ENCODE peak calls at places on chromosomes 11 and 22, in four cellular contexts. L is foreskin keratinocyte, X is omental fat pad, V is body of pancreas. Z is an unnamed sample.

GRCh38 chr22:47035443-47035881 is 273.0 kb downstream of the TBC1D22A start:
- DNase-seq in V (no peak), L (no peak), X (no peak), Z (no peak)

GRCh38 chr11:134864968-134865305 is 452.9 kb upstream of the B3GAT1 start:
- DNase-seq in X (no peak), L (no peak), V (no peak), Z (no peak)

GRCh38 chr11:69108559-69108958 is 47.2 kb upstream of the SMIM38 start:
- DNase-seq in V (no peak), X (no peak), L (no peak), Z (no peak)

GRCh38 chr11:34160049-34160721 is 54.8 kb downstream of the NAT10 start:
- DNase-seq in L (no peak), V (no peak), X (no peak), Z (no peak)

GRCh38 chr11:76590631-76590950 is 80.0 kb downstream of the LRRC32 start:
- DNase-seq in X (no peak), V (no peak), L (no peak), Z (no peak)

GRCh38 chr11:124536520-124536919 is 6.9 kb downstream of the OR8B12 start:
- DNase-seq in V (no peak), X (no peak), L (peak; percentile 10), Z (no peak)

GRCh38 chr22:44211256-44211945 is 30.7 kb downstream of the PARVG start:
- DNase-seq in L (no peak), V (no peak), X (no peak), Z (no peak)

GRCh38 chr11:76578655-76579046 is 91.9 kb downstream of the LRRC32 start:
- DNase-seq in V (no peak), X (no peak), L (peak; percentile 59), Z (no peak)

GRCh38 chr11:61510980-61511373 is 2.4 kb downstream of the LRRC10B start:
- DNase-seq in V (no peak), X (no peak), L (no peak), Z (no peak)

GRCh38 chr11:11486002-11486401 is 133.0 kb upstream of the CSNK2A3 start:
- DNase-seq in L (no peak), X (no peak), V (no peak), Z (no peak)

GRCh38 chr11:124825876-124826275 is 25.7 kb upstream of the MSANTD2 start:
- DNase-seq in L (no peak), X (no peak), V (no peak), Z (no peak)

GRCh38 chr22:24063986-24064385 is 52.9 kb downstream of the CABIN1 start:
- DNase-seq in V (no peak), X (no peak), L (no peak), Z (no peak)

GRCh38 chr22:26812731-26813130 is 155.3 kb downstream of the MIAT start:
- DNase-seq in L (no peak), V (no peak), X (no peak), Z (no peak)

GRCh38 chr11:131837562-131837961 is 467.1 kb downstream of the NTM start:
- DNase-seq in V (no peak), L (no peak), X (no peak), Z (no peak)

GRCh38 chr11:120331301-120331966 is 4.8 kb upstream of the ARHGEF12 start:
- DNase-seq in X (no peak), V (peak; percentile 50), L (peak; percentile 88), Z (no peak)

GRCh38 chr22:45529097-45529496 is 26.4 kb downstream of the FBLN1 start:
- DNase-seq in X (no peak), V (no peak), L (no peak), Z (no peak)

GRCh38 chr11:111631666-111632039 is 29.4 kb downstream of the SIK2 start:
- DNase-seq in L (peak; percentile 82), X (no peak), V (no peak), Z (no peak)

GRCh38 chr22:45510376-45511232 is 7.9 kb downstream of the FBLN1 start:
- DNase-seq in L (no peak), V (no peak), X (no peak), Z (no peak)

GRCh38 chr11:76838422-76839068 is 22.2 kb upstream of the ACER3 start:
- DNase-seq in V (no peak), L (no peak), X (no peak), Z (no peak)

GRCh38 chr22:46202897-46203589 is 47.0 kb downstream of the CDPF1 start:
- DNase-seq in V (no peak), X (no peak), L (no peak), Z (no peak)

GRCh38 chr22:22076937-22077703 is 94.5 kb upstream of the TOP3B start:
- DNase-seq in V (no peak), L (peak; percentile 50), X (no peak), Z (no peak)

GRCh38 chr22:31585161-31585859 is 76.7 kb downstream of the PISD start:
- DNase-seq in X (no peak), L (no peak), V (no peak), Z (no peak)

GRCh38 chr11:131591051-131591461 is 220.6 kb downstream of the NTM start:
- DNase-seq in X (no peak), L (no peak), V (no peak), Z (no peak)

GRCh38 chr11:14775897-14776296 is 116.1 kb downstream of the CYP2R1 start:
- DNase-seq in X (no peak), L (no peak), V (no peak), Z (no peak)

GRCh38 chr11:133726576-133726975 is 118.7 kb downstream of the SPATA19 start:
- DNase-seq in X (no peak), V (no peak), L (no peak), Z (no peak)

GRCh38 chr11:73653996-73654395 is 7.6 kb downstream of the PLEKHB1 start:
- DNase-seq in L (no peak), X (no peak), V (no peak), Z (no peak)

GRCh38 chr11:67983916-67984315 is 20.0 kb downstream of the UNC93B1 start:
- DNase-seq in X (no peak), V (no peak), L (no peak), Z (no peak)

GRCh38 chr22:27483095-27483798 is 318.3 kb downstream of the MN1 start:
- DNase-seq in V (no peak), L (no peak), X (no peak), Z (no peak)

GRCh38 chr22:50400931-50401330 is 57.8 kb downstream of the PPP6R2 start:
- DNase-seq in X (no peak), L (no peak), V (no peak), Z (no peak)

GRCh38 chr22:43993072-43993760 is 30.9 kb upstream of the PARVB start:
- DNase-seq in L (peak; percentile 15), X (peak; percentile 48), V (peak; percentile 26), Z (peak; percentile 47)

GRCh38 chr11:116329354-116330090 is 443.3 kb downstream of the BUD13 start:
- DNase-seq in X (no peak), V (no peak), L (no peak), Z (no peak)

GRCh38 chr22:21646608-21647590 is 4.8 kb downstream of the SDF2L1 start:
- DNase-seq in L (peak; percentile 60), V (peak; percentile 85), X (peak; percentile 62), Z (peak; percentile 70)

GRCh38 chr11:118610220-118610772 is 2.9 kb downstream of the PHLDB1 start:
- DNase-seq in X (no peak), V (peak; percentile 12), L (no peak), Z (no peak)

GRCh38 chr11:113278925-113279324 is 35.5 kb upstream of the TTC12 start:
- DNase-seq in X (no peak), L (no peak), V (no peak), Z (no peak)

GRCh38 chr11:78690588-78690987 is 115.9 kb upstream of the NARS2 start:
- DNase-seq in L (no peak), X (no peak), V (no peak), Z (no peak)

GRCh38 chr11:61472868-61473267 is 35.7 kb upstream of the LRRC10B start:
- DNase-seq in V (no peak), L (no peak), X (no peak), Z (no peak)

DNA sequence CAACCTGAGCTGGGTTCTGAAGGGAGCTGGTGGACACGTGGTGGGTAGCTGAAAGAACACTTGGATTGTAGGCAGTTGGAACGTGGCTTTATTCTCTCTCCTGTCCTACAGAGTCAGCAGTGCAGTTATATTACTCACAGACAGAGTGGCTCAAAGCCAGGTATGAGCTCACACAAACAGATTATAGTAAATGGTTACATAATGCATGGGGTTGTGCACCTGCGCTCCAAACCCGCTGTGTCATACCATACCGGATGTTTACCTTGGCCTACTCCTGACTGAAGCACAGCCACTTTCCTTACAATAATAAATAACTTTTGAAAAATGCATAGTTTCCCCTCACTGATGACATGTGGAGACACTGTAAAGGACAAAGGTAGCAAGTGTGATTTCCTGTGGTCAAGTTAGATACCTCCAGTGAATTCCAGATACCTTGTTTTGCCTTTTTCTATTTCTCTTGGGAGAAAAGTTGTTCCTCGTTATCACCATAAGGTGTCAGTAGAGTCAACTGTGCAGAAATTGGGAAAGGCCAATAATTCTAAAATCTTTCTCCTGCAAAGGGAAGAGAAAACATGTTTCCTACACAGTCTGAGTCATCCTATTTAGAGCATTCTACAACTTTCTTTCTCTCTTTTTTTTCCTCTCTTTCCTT is 13.5 kb downstream of the MS4A6A start:
- DNase-seq in X (no peak), V (peak; percentile 76), L (peak; percentile 64), Z (no peak)
- TF ChIP-seq CTCF in X (no peak), V (no peak), L (peak; percentile 53), Z (no peak)

DNA sequence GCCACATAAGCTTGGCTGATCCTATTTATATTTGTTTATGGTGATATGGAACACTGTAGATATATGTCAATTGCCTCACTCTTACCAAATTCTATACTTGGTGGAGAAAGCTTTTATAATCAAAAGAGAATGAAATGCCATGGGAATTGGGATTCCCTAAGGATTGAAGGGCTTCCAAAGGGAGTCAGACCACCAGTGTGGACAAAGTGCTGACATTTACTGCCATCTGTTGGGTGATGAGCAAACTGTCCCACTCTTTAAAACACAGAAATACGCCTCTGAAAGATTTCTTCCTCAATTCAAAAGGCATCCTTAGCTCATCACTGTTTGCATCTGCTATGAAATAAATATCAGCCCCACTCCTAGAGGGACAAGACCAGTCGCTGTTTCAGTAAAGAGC is 7.1 kb downstream of the SLC1A2 start:
- DNase-seq in L (no peak), X (no peak), V (no peak), Z (no peak)
- TF ChIP-seq CTCF in L (peak; percentile 57), X (no peak), V (peak; percentile 8), Z (no peak)

GRCh38 chr22:39808087-39808486 is 85.5 kb downstream of the ENTHD1 start:
- DNase-seq in X (no peak), V (no peak), L (no peak), Z (no peak)
- TF ChIP-seq CTCF in X (no peak), V (no peak), L (peak; percentile 57), Z (no peak)

GRCh38 chr11:72015511-72016061 is 16.9 kb downstream of the IL18BP start:
- DNase-seq in X (peak; percentile 19), L (no peak), V (no peak), Z (no peak)
- TF ChIP-seq CTCF in X (no peak), L (peak; percentile 52), V (no peak), Z (no peak)

GRCh38 chr11:86487670-86488069 is 113.0 kb downstream of the CCDC81 start:
- DNase-seq in V (no peak), L (no peak), X (no peak), Z (no peak)
- TF ChIP-seq CTCF in V (no peak), L (no peak), X (no peak), Z (no peak)